ENCODE peak calls at places on chromosomes 1 and 21, in seven cellular contexts. T is body of pancreas; W is uterus; Q is hepatocyte; V is CD4-positive, alpha-beta memory T cell; K is transverse colon; O is spleen. S is an unnamed sample.

GRCh38 chr1:43452789-43453441 is 816 bp downstream of the HYI start:
- DNase-seq in V (no peak), Q (peak), O (no peak), T (peak), W (peak), K (no peak), S (no peak)

GRCh38 chr1:37741662-37742061 is 23.3 kb downstream of the EPHA10 start:
- DNase-seq in Q (no peak), W (no peak), O (no peak), T (no peak), V (no peak), K (no peak), S (no peak)

GRCh38 chr1:156963621-156964020 is 43.2 kb downstream of the LRRC71 start:
- DNase-seq in K (no peak), T (peak), W (no peak), Q (no peak), O (peak), V (peak), S (no peak)

GRCh38 chr1:47621483-47621882 is 183.6 kb downstream of the FOXD2 start:
- DNase-seq in W (no peak), Q (no peak), K (no peak), V (no peak), T (no peak), O (no peak), S (no peak)

GRCh38 chr1:1437904-1438376 is 2.5 kb downstream of the VWA1 start:
- DNase-seq in O (no peak), Q (peak), T (peak), K (peak), W (no peak), V (no peak), S (peak)

GRCh38 chr21:44699502-44700001 is 2.6 kb downstream of the KRTAP10-12 start:
- DNase-seq in T (no peak), K (no peak), O (no peak), Q (no peak), W (no peak), V (no peak), S (no peak)

GRCh38 chr1:61851849-61852692 is 109.8 kb downstream of the PATJ start:
- DNase-seq in Q (peak), O (no peak), K (no peak), W (no peak), V (peak), T (peak), S (no peak)

GRCh38 chr1:226884966-226885820 is 14.8 kb downstream of the PSEN2 start:
- DNase-seq in V (no peak), T (no peak), O (peak), K (no peak), Q (no peak), W (no peak), S (peak)

GRCh38 chr1:238652346-238652968 is 733.9 kb upstream of the CHRM3 start:
- DNase-seq in K (no peak), V (no peak), T (no peak), O (no peak), W (no peak), Q (no peak), S (no peak)

GRCh38 chr1:162091681-162092524 is 22.4 kb downstream of the NOS1AP start:
- DNase-seq in Q (no peak), O (no peak), W (no peak), T (no peak), K (no peak), V (no peak), S (no peak)

GRCh38 chr1:240122639-240123604 is 31.2 kb downstream of the FMN2 start:
- DNase-seq in Q (peak), V (no peak), W (no peak), T (peak), O (no peak), K (peak), S (peak)

GRCh38 chr1:201229771-201230635 is 39.4 kb downstream of the IGFN1 start:
- DNase-seq in T (no peak), K (no peak), Q (peak), O (no peak), V (no peak), W (no peak), S (no peak)

GRCh38 chr1:201653238-201653637 is 114.3 kb downstream of the NAV1 start:
- DNase-seq in T (no peak), O (no peak), W (no peak), Q (no peak), V (no peak), K (no peak), S (no peak)

GRCh38 chr1:209613351-209614150 is 30.0 kb downstream of the CAMK1G start:
- DNase-seq in K (no peak), Q (no peak), T (no peak), O (no peak), W (no peak), V (no peak), S (peak)

GRCh38 chr1:117534995-117535467 is 70.8 kb upstream of the TENT5C start:
- DNase-seq in V (peak), Q (peak), W (peak), O (peak), T (peak), K (peak), S (no peak)

GRCh38 chr21:15001113-15001512 is 63.7 kb downstream of the NRIP1 start:
- DNase-seq in K (no peak), Q (no peak), V (no peak), T (no peak), W (no peak), O (no peak), S (no peak)

GRCh38 chr1:161017756-161018630 is 3.0 kb downstream of the F11R start:
- DNase-seq in K (no peak), W (no peak), T (no peak), O (no peak), Q (no peak), V (no peak), S (peak)

GRCh38 chr21:44985441-44986401 is 45.9 kb downstream of the SLX9 start:
- DNase-seq in K (no peak), W (peak), V (no peak), O (peak), T (no peak), Q (no peak), S (peak)

GRCh38 chr1:192628406-192629057 is 7.4 kb upstream of the RGS13 start:
- DNase-seq in K (no peak), Q (no peak), T (no peak), O (no peak), W (no peak), V (no peak), S (no peak)

GRCh38 chr1:84107955-84108354 is 36.1 kb upstream of the PRKACB start:
- DNase-seq in O (no peak), W (no peak), Q (no peak), K (no peak), V (no peak), T (no peak), S (no peak)

GRCh38 chr1:207565546-207566468 is 69.8 kb downstream of the CR1 start:
- DNase-seq in W (no peak), Q (peak), V (no peak), O (no peak), K (no peak), T (no peak), S (no peak)

GRCh38 chr1:108657701-108658100 is 3.2 kb downstream of the HENMT1 start:
- DNase-seq in Q (no peak), O (no peak), T (no peak), K (no peak), V (no peak), W (no peak), S (no peak)

GRCh38 chr1:108663074-108663473 is 2.2 kb upstream of the HENMT1 start:
- DNase-seq in Q (no peak), O (no peak), W (no peak), K (no peak), T (no peak), V (no peak), S (no peak)

GRCh38 chr1:108665047-108665446 is 4.2 kb upstream of the HENMT1 start:
- DNase-seq in O (no peak), V (no peak), Q (no peak), W (no peak), T (no peak), K (no peak), S (no peak)

GRCh38 chr1:108664426-108664950 is 3.6 kb upstream of the HENMT1 start:
- DNase-seq in Q (no peak), V (no peak), T (no peak), O (no peak), W (no peak), K (no peak), S (no peak)

GRCh38 chr1:108661030-108661609 is at the start of gene HENMT1:
- DNase-seq in O (peak), W (peak), K (peak), V (peak), Q (peak), T (peak), S (peak)
- H3K4me3 ChIP-seq in O (peak), W (peak), K (peak), V (peak), Q (peak), T (peak), S (peak)

GRCh38 chr1:212292250-212292924 is 7.2 kb downstream of the PPP2R5A start:
- DNase-seq in W (no peak), V (no peak), Q (no peak), T (no peak), K (no peak), O (no peak), S (no peak)
- H3K27ac ChIP-seq in W (no peak), V (no peak), Q (no peak), T (no peak), K (no peak), O (peak), S (no peak)

GRCh38 chr1:17013598-17014320 is 2.0 kb upstream of the ATP13A2 start:
- DNase-seq in W (peak), O (peak), Q (no peak), V (no peak), K (peak), T (peak), S (peak)
- H3K4me3 ChIP-seq in W (no peak), O (no peak), Q (no peak), V (no peak), K (no peak), T (no peak), S (no peak)

GRCh38 chr1:9245661-9246060 is 11.1 kb downstream of the H6PD start:
- DNase-seq in Q (no peak), V (no peak), K (no peak), W (no peak), T (no peak), O (peak), S (no peak)
- H3K27ac ChIP-seq in Q (no peak), V (no peak), K (no peak), W (no peak), T (no peak), O (no peak), S (no peak)

GRCh38 chr1:179127163-179127895 is 45.5 kb downstream of the TOR3A start:
- DNase-seq in V (no peak), K (no peak), O (no peak), Q (no peak), W (no peak), T (no peak), S (no peak)

GRCh38 chr1:179124866-179125265 is 43.0 kb downstream of the TOR3A start:
- DNase-seq in T (no peak), W (no peak), V (no peak), K (no peak), O (no peak), Q (no peak), S (no peak)

GRCh38 chr1:179128520-179128919 is 46.6 kb downstream of the TOR3A start:
- DNase-seq in Q (no peak), W (no peak), K (no peak), O (no peak), V (no peak), T (peak), S (no peak)

GRCh38 chr1:179126338-179127060 is 44.6 kb downstream of the TOR3A start:
- DNase-seq in K (no peak), V (no peak), W (peak), O (no peak), T (peak), Q (no peak), S (no peak)

DNA sequence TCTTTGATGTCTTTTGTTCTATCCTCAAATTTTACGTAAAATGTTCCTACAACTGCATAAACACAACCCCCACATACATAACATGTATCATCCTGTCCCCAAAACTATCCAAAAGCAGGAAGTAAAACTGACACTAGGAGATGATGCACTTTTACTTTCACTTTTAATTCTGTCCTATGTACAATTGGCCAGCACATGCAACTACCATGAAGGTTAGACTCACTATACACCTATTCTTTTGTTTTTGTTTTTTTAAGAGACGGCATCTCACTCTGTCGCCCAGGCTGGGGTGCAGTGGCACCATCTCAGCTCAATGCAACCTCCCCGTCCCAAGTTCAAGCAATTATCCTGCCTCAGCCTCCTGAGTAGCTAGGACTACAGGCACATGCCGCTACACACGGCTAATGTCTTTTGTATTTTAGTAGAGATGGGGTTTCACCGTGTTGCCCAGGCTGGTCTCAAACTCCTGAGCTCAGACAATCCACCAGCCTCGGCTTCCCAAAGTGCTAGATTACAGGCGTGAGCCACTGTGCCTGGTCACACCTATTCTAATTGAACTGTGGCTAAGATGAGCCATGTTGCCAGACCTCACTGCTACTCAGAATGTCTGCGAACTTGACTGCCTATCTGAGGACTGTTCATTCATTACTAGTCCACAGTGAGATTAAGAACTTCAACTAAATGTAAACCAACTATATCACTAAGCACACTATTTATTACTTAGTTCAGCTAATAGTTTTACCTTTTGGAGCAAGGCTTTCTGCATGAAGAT is 48.0 kb downstream of the TOR3A start:
- DNase-seq in O (no peak), Q (no peak), V (peak), W (no peak), T (no peak), K (no peak), S (no peak)
- H3K4me3 ChIP-seq in O (peak), Q (no peak), V (peak), W (peak), T (no peak), K (peak), S (peak)

DNA sequence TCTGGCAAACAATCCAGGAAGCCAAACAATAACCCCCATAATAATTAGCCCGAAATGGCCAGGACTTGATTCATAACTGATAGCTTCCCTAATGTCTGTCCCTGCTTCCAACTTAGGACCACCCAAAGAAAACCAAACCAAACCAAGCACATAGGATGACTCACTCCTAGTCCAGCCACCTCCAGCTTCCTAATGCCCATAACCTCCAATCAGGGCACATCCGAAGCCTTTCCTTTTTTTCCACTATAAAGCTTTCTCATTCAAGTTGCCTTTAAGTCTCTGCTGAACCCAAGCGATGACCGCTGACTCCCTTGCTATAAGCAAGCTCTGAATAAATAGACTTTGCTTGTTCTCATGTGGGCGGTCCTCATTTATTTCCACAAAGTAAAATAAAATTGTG is 40.4 kb downstream of the PCNX2 start:
- DNase-seq in W (no peak), Q (no peak), T (no peak), V (no peak), K (no peak), O (no peak), S (no peak)
- H3K27ac ChIP-seq in W (no peak), Q (no peak), T (peak), V (no peak), K (no peak), O (no peak), S (no peak)

S was measured in upper lobe of right lung.